ENCODE peak calls at places on chromosomes 13 and 19, in eight cellular contexts. U is astrocyte of the cerebellum; Z is stimulated activated CD8-positive, alpha-beta memory T cell treated with anti-CD3 and anti-CD28 coated beads, Interleukin-12 subunit alpha, Interleukin-12 subunit beta, amount 100 ng/mL, for 1 hour; N is AG10803; J is stimulated activated CD4-positive, alpha-beta T cell treated with anti-CD3 and anti-CD28 coated beads, Interleukin-1b, Interleukin-23, amount 100 ng/mL, for 1 hour; Y is substantia nigra; X is RPMI8226; P is hepatic stellate cell. M is an unnamed sample.

GRCh38 chr13:109026266-109026665 is 396.9 kb downstream of the MYO16 start:
- DNase-seq in U (no peak), Z (no peak), N (no peak), J (no peak), Y (no peak), X (no peak), P (no peak), M (no peak)

GRCh38 chr13:22275393-22275792 is 604.5 kb downstream of the FGF9 start:
- DNase-seq in U (no peak), Z (no peak), N (no peak), J (no peak), Y (no peak), X (no peak), P (no peak), M (no peak)

GRCh38 chr19:19434483-19435045 is 29.1 kb downstream of the GATAD2A start:
- DNase-seq in U (no peak), Z (no peak), N (peak; percentile 89), J (no peak), Y (no peak), X (no peak), P (peak; percentile 39), M (no peak)

GRCh38 chr13:83325454-83325853 is 556.8 kb downstream of the SLITRK1 start:
- DNase-seq in U (peak; percentile 59), Z (no peak), N (peak; percentile 85), J (no peak), Y (no peak), X (no peak), P (no peak), M (peak; percentile 47)

GRCh38 chr19:6241680-6242079 is 38.1 kb downstream of the MLLT1 start:
- DNase-seq in U (no peak), Z (no peak), N (no peak), J (no peak), Y (peak; percentile 79), X (no peak), P (no peak), M (no peak)

GRCh38 chr19:38425810-38426466 is at the start of gene RASGRP4:
- DNase-seq in U (no peak), Z (peak; percentile 7), N (no peak), J (no peak), Y (no peak), X (no peak), P (no peak), M (no peak)

GRCh38 chr19:35789195-35789977 is 14.0 kb downstream of the ARHGAP33 start:
- DNase-seq in U (no peak), Z (no peak), N (no peak), J (no peak), Y (no peak), X (no peak), P (no peak), M (no peak)

GRCh38 chr19:33777753-33778088 is 18.9 kb upstream of the KCTD15 start:
- DNase-seq in U (no peak), Z (no peak), N (no peak), J (no peak), Y (no peak), X (no peak), P (no peak), M (no peak)

GRCh38 chr19:43416951-43417623 is 2.4 kb downstream of the TEX101 start:
- DNase-seq in U (no peak), Z (no peak), N (no peak), J (no peak), Y (no peak), X (no peak), P (no peak), M (no peak)

GRCh38 chr13:73261739-73262216 is 203.0 kb downstream of the KLF5 start:
- DNase-seq in U (no peak), Z (no peak), N (peak; percentile 20), J (no peak), Y (no peak), X (no peak), P (no peak), M (no peak)

GRCh38 chr19:38228005-38228377 is 4.0 kb upstream of the DPF1 start:
- DNase-seq in U (no peak), Z (no peak), N (no peak), J (no peak), Y (no peak), X (no peak), P (no peak), M (no peak)

GRCh38 chr19:38831142-38831605 is 420 bp downstream of the ECH1 start:
- DNase-seq in U (peak; percentile 83), Z (no peak), N (peak; percentile 97), J (no peak), Y (no peak), X (peak; percentile 43), P (peak; percentile 93), M (peak; percentile 82)

GRCh38 chr13:108681986-108682562 is 52.7 kb downstream of the MYO16 start:
- DNase-seq in U (no peak), Z (no peak), N (no peak), J (no peak), Y (no peak), X (no peak), P (no peak), M (no peak)

GRCh38 chr13:35767256-35767981 is 290.9 kb upstream of the MAB21L1 start:
- DNase-seq in U (no peak), Z (no peak), N (no peak), J (no peak), Y (no peak), X (no peak), P (no peak), M (no peak)

GRCh38 chr13:95301135-95301946 is at the start of gene ABCC4:
- DNase-seq in U (no peak), Z (peak; percentile 11), N (peak; percentile 72), J (peak; percentile 17), Y (peak; percentile 15), X (peak; percentile 79), P (peak; percentile 84), M (peak; percentile 27)

GRCh38 chr19:55241143-55241934 is 12.8 kb upstream of the TMEM86B start:
- DNase-seq in U (no peak), Z (no peak), N (no peak), J (no peak), Y (no peak), X (no peak), P (no peak), M (no peak)

GRCh38 chr13:81017525-81018152 is 676.7 kb upstream of the SPRY2 start:
- DNase-seq in U (peak; percentile 23), Z (no peak), N (peak; percentile 34), J (no peak), Y (no peak), X (peak; percentile 38), P (peak; percentile 9), M (no peak)

GRCh38 chr19:51479531-51480331 is 1.4 kb downstream of the CEACAM18 start:
- DNase-seq in U (no peak), Z (no peak), N (no peak), J (no peak), Y (no peak), X (no peak), P (no peak), M (no peak)

GRCh38 chr19:31166206-31166605 is 183.0 kb downstream of the TSHZ3 start:
- DNase-seq in U (no peak), Z (no peak), N (no peak), J (no peak), Y (no peak), X (no peak), P (no peak), M (no peak)

GRCh38 chr19:49200238-49200862 is 42.8 kb downstream of the TRPM4 start:
- DNase-seq in U (no peak), Z (no peak), N (no peak), J (no peak), Y (no peak), X (no peak), P (peak; percentile 44), M (no peak)

GRCh38 chr13:49791214-49791752 is 1.2 kb downstream of the KPNA3 start:
- DNase-seq in U (no peak), Z (no peak), N (peak; percentile 14), J (no peak), Y (no peak), X (peak; percentile 77), P (no peak), M (no peak)

GRCh38 chr13:76820759-76821158 is 65.4 kb downstream of the KCTD12 start:
- DNase-seq in U (no peak), Z (no peak), N (peak; percentile 75), J (no peak), Y (no peak), X (no peak), P (no peak), M (no peak)

GRCh38 chr13:41842029-41842428 is 118.9 kb downstream of the VWA8 start:
- DNase-seq in U (peak; percentile 39), Z (no peak), N (peak; percentile 21), J (no peak), Y (no peak), X (no peak), P (no peak), M (no peak)

GRCh38 chr19:5298502-5298901 is 42.1 kb downstream of the PTPRS start:
- DNase-seq in U (no peak), Z (no peak), N (no peak), J (no peak), Y (no peak), X (peak; percentile 65), P (no peak), M (no peak)

GRCh38 chr19:36605839-36606478 is 846 bp downstream of the ZNF382 start:
- DNase-seq in U (no peak), Z (no peak), N (peak; percentile 11), J (no peak), Y (no peak), X (no peak), P (no peak), M (no peak)

GRCh38 chr19:18503971-18504885 is 17.6 kb downstream of the ELL start:
- DNase-seq in U (no peak), Z (no peak), N (no peak), J (no peak), Y (no peak), X (no peak), P (no peak), M (no peak)

GRCh38 chr19:35029737-35030256 is 473 bp upstream of the SCN1B start:
- DNase-seq in U (no peak), Z (no peak), N (no peak), J (no peak), Y (no peak), X (no peak), P (no peak), M (no peak)